ENCODE peak calls at places on chromosomes 7 and 10, in seven cellular contexts. One of them, this sample, is unnamed. For H3K4me1, the result is how much of the 10 kb centered on the place peaks cover.

GRCh38 chr7:2759736-2760097 is 71.7 kb downstream of the AMZ1 start:
- DNase-seq in heart left ventricle: no peak
- DNase-seq in psoas muscle: peak
- DNase-seq in left ventricle myocardium inferior: no peak
- DNase-seq in mucosa of descending colon: no peak
- DNase-seq in tibial artery: no peak
- DNase-seq in mammary epithelial cell: no peak
- DNase-seq in this sample: no peak

GRCh38 chr7:152173372-152174070 is 148.0 kb downstream of the GALNT11 start:
- DNase-seq in heart left ventricle: no peak
- DNase-seq in tibial artery: no peak
- DNase-seq in mucosa of descending colon: no peak
- DNase-seq in mammary epithelial cell: no peak
- DNase-seq in left ventricle myocardium inferior: no peak
- DNase-seq in psoas muscle: no peak
- DNase-seq in this sample: no peak

GRCh38 chr10:79249156-79250121 is 97.8 kb upstream of the PPIF start:
- DNase-seq in heart left ventricle: no peak
- DNase-seq in mammary epithelial cell: no peak
- DNase-seq in psoas muscle: no peak
- DNase-seq in mucosa of descending colon: no peak
- DNase-seq in left ventricle myocardium inferior: no peak
- DNase-seq in tibial artery: no peak
- DNase-seq in this sample: no peak

GRCh38 chr10:57222129-57222528 is 861.1 kb upstream of the ZWINT start:
- DNase-seq in mucosa of descending colon: no peak
- DNase-seq in psoas muscle: no peak
- DNase-seq in tibial artery: no peak
- DNase-seq in left ventricle myocardium inferior: no peak
- DNase-seq in mammary epithelial cell: no peak
- DNase-seq in heart left ventricle: no peak
- DNase-seq in this sample: no peak

GRCh38 chr7:136807598-136807997 is 60.9 kb upstream of the CHRM2 start:
- DNase-seq in psoas muscle: no peak
- DNase-seq in mucosa of descending colon: no peak
- DNase-seq in left ventricle myocardium inferior: no peak
- DNase-seq in heart left ventricle: no peak
- DNase-seq in mammary epithelial cell: no peak
- DNase-seq in tibial artery: no peak
- DNase-seq in this sample: no peak

GRCh38 chr7:459584-460373 is 59.9 kb downstream of the PDGFA start:
- DNase-seq in left ventricle myocardium inferior: no peak
- DNase-seq in heart left ventricle: no peak
- DNase-seq in mammary epithelial cell: no peak
- DNase-seq in psoas muscle: no peak
- DNase-seq in mucosa of descending colon: peak
- DNase-seq in tibial artery: no peak
- DNase-seq in this sample: peak

GRCh38 chr7:30934732-30935568 is 23.3 kb downstream of the AQP1 start:
- DNase-seq in left ventricle myocardium inferior: peak
- DNase-seq in heart left ventricle: peak
- DNase-seq in mucosa of descending colon: peak
- DNase-seq in mammary epithelial cell: no peak
- DNase-seq in psoas muscle: no peak
- DNase-seq in tibial artery: no peak
- DNase-seq in this sample: no peak

GRCh38 chr7:38322461-38322860 is 49.0 kb upstream of the TARP start:
- DNase-seq in mucosa of descending colon: no peak
- DNase-seq in tibial artery: no peak
- DNase-seq in psoas muscle: no peak
- DNase-seq in mammary epithelial cell: no peak
- DNase-seq in left ventricle myocardium inferior: no peak
- DNase-seq in heart left ventricle: no peak
- DNase-seq in this sample: no peak

GRCh38 chr7:27840314-27840713 is 100.4 kb downstream of the TAX1BP1 start:
- DNase-seq in mucosa of descending colon: no peak
- DNase-seq in tibial artery: no peak
- DNase-seq in psoas muscle: no peak
- DNase-seq in mammary epithelial cell: no peak
- DNase-seq in heart left ventricle: no peak
- DNase-seq in left ventricle myocardium inferior: no peak
- DNase-seq in this sample: no peak

GRCh38 chr10:62818426-62819011 is 2.4 kb upstream of the EGR2 start:
- DNase-seq in mucosa of descending colon: peak
- DNase-seq in psoas muscle: peak
- DNase-seq in heart left ventricle: peak
- DNase-seq in tibial artery: no peak
- DNase-seq in left ventricle myocardium inferior: no peak
- DNase-seq in mammary epithelial cell: peak
- DNase-seq in this sample: peak

GRCh38 chr7:85474234-85474633 is 287.4 kb upstream of the SEMA3D start:
- DNase-seq in left ventricle myocardium inferior: no peak
- DNase-seq in psoas muscle: no peak
- DNase-seq in tibial artery: no peak
- DNase-seq in mammary epithelial cell: peak
- DNase-seq in heart left ventricle: no peak
- DNase-seq in mucosa of descending colon: no peak
- DNase-seq in this sample: no peak

GRCh38 chr7:51601461-51601860 is 284.9 kb upstream of the COBL start:
- DNase-seq in mucosa of descending colon: no peak
- DNase-seq in psoas muscle: no peak
- DNase-seq in left ventricle myocardium inferior: no peak
- DNase-seq in heart left ventricle: no peak
- DNase-seq in tibial artery: no peak
- DNase-seq in mammary epithelial cell: no peak
- DNase-seq in this sample: no peak

GRCh38 chr7:30470783-30471182 is 7.8 kb downstream of the NOD1 start:
- DNase-seq in mucosa of descending colon: no peak
- DNase-seq in tibial artery: peak
- DNase-seq in mammary epithelial cell: no peak
- DNase-seq in psoas muscle: no peak
- DNase-seq in left ventricle myocardium inferior: no peak
- DNase-seq in heart left ventricle: peak
- DNase-seq in this sample: no peak

GRCh38 chr10:33732176-33733025 is 397.9 kb upstream of the NRP1 start:
- DNase-seq in mucosa of descending colon: no peak
- DNase-seq in left ventricle myocardium inferior: no peak
- DNase-seq in psoas muscle: no peak
- DNase-seq in tibial artery: no peak
- DNase-seq in mammary epithelial cell: no peak
- DNase-seq in heart left ventricle: no peak
- DNase-seq in this sample: no peak

GRCh38 chr10:101062231-101063161 is 707 bp downstream of the KAZALD1 start:
- DNase-seq in heart left ventricle: peak
- DNase-seq in tibial artery: no peak
- DNase-seq in mammary epithelial cell: no peak
- DNase-seq in mucosa of descending colon: peak
- DNase-seq in left ventricle myocardium inferior: peak
- DNase-seq in psoas muscle: peak
- DNase-seq in this sample: peak

GRCh38 chr10:35699862-35700489 is 57.9 kb upstream of the FZD8 start:
- DNase-seq in psoas muscle: no peak
- DNase-seq in mucosa of descending colon: no peak
- DNase-seq in left ventricle myocardium inferior: no peak
- DNase-seq in heart left ventricle: no peak
- DNase-seq in mammary epithelial cell: no peak
- DNase-seq in tibial artery: no peak
- DNase-seq in this sample: no peak

GRCh38 chr10:113555245-113555644 is 2.4 kb downstream of the HABP2 start:
- DNase-seq in tibial artery: no peak
- DNase-seq in heart left ventricle: no peak
- DNase-seq in mammary epithelial cell: no peak
- DNase-seq in mucosa of descending colon: no peak
- DNase-seq in psoas muscle: no peak
- DNase-seq in left ventricle myocardium inferior: no peak
- DNase-seq in this sample: no peak

GRCh38 chr7:17930546-17930945 is 9.7 kb downstream of the SNX13 start:
- DNase-seq in psoas muscle: no peak
- DNase-seq in left ventricle myocardium inferior: no peak
- DNase-seq in heart left ventricle: no peak
- DNase-seq in mucosa of descending colon: no peak
- DNase-seq in mammary epithelial cell: no peak
- DNase-seq in tibial artery: no peak
- DNase-seq in this sample: no peak

GRCh38 chr7:136530831-136531230 is 337.6 kb upstream of the CHRM2 start:
- DNase-seq in heart left ventricle: no peak
- DNase-seq in mammary epithelial cell: no peak
- DNase-seq in psoas muscle: no peak
- DNase-seq in tibial artery: no peak
- DNase-seq in left ventricle myocardium inferior: no peak
- DNase-seq in mucosa of descending colon: no peak
- DNase-seq in this sample: no peak

GRCh38 chr7:101618916-101619315 is 10.2 kb downstream of the MYL10 start:
- DNase-seq in psoas muscle: no peak
- DNase-seq in tibial artery: no peak
- DNase-seq in left ventricle myocardium inferior: no peak
- DNase-seq in mammary epithelial cell: no peak
- DNase-seq in mucosa of descending colon: no peak
- DNase-seq in heart left ventricle: no peak
- DNase-seq in this sample: no peak

GRCh38 chr7:106285051-106285800 is 443 bp upstream of the NAMPT start:
- DNase-seq in heart left ventricle: peak
- DNase-seq in left ventricle myocardium inferior: peak
- DNase-seq in mammary epithelial cell: peak
- DNase-seq in psoas muscle: peak
- DNase-seq in mucosa of descending colon: peak
- DNase-seq in tibial artery: peak
- DNase-seq in this sample: peak

GRCh38 chr10:130452096-130452495 is 315.9 kb downstream of the GLRX3 start:
- DNase-seq in mucosa of descending colon: no peak
- DNase-seq in mammary epithelial cell: no peak
- DNase-seq in left ventricle myocardium inferior: no peak
- DNase-seq in psoas muscle: no peak
- DNase-seq in heart left ventricle: no peak
- DNase-seq in tibial artery: no peak
- DNase-seq in this sample: no peak

GRCh38 chr10:101558671-101559595 is 29.1 kb downstream of the POLL start:
- DNase-seq in left ventricle myocardium inferior: no peak
- DNase-seq in heart left ventricle: no peak
- DNase-seq in mammary epithelial cell: no peak
- DNase-seq in psoas muscle: no peak
- DNase-seq in tibial artery: no peak
- DNase-seq in mucosa of descending colon: no peak
- DNase-seq in this sample: no peak

GRCh38 chr7:77367976-77368375 is 48.2 kb downstream of the GSAP start:
- DNase-seq in psoas muscle: no peak
- DNase-seq in heart left ventricle: no peak
- DNase-seq in mucosa of descending colon: no peak
- DNase-seq in mammary epithelial cell: no peak
- DNase-seq in tibial artery: no peak
- DNase-seq in left ventricle myocardium inferior: no peak
- DNase-seq in this sample: no peak

GRCh38 chr7:6691103-6691502 is 15.6 kb downstream of the ZNF12 start:
- DNase-seq in mammary epithelial cell: no peak
- DNase-seq in left ventricle myocardium inferior: no peak
- DNase-seq in heart left ventricle: no peak
- DNase-seq in tibial artery: no peak
- DNase-seq in psoas muscle: no peak
- DNase-seq in mucosa of descending colon: no peak
- DNase-seq in this sample: no peak

DNA sequence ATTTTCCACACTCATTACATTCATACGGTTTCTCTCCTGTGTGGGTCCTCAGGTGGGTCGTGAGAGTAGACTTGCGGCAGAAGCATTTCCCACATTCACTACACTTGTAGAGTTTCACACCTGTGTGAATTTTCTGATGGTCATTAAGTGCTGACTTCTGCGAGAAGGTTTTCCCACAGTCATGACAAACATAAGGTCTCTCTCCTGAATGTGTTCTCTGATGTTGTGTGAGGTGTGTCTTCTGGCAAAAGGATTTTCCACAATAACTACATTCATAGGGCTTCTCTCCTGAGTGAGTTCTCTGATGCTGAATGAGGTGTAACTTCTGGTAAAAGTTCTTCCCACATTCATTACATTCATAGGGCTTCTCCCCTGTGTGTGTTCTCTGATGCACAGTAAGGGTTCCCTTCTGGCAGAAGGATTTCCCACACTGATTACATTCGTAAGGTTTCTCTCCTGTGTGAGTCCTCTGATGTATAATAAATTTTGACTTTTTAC is 15.1 kb downstream of the ZNF12 start:
- DNase-seq in tibial artery: no peak
- DNase-seq in heart left ventricle: no peak
- DNase-seq in psoas muscle: no peak
- DNase-seq in mammary epithelial cell: peak
- DNase-seq in mucosa of descending colon: no peak
- DNase-seq in left ventricle myocardium inferior: no peak
- DNase-seq in this sample: no peak
- H3K4me3 ChIP-seq in tibial artery: no peak
- H3K4me3 ChIP-seq in heart left ventricle: no peak
- H3K4me3 ChIP-seq in psoas muscle: no peak
- H3K4me3 ChIP-seq in mammary epithelial cell: no peak
- H3K4me3 ChIP-seq in mucosa of descending colon: no peak
- H3K4me3 ChIP-seq in left ventricle myocardium inferior: no peak
- H3K4me3 ChIP-seq in this sample: no peak

DNA sequence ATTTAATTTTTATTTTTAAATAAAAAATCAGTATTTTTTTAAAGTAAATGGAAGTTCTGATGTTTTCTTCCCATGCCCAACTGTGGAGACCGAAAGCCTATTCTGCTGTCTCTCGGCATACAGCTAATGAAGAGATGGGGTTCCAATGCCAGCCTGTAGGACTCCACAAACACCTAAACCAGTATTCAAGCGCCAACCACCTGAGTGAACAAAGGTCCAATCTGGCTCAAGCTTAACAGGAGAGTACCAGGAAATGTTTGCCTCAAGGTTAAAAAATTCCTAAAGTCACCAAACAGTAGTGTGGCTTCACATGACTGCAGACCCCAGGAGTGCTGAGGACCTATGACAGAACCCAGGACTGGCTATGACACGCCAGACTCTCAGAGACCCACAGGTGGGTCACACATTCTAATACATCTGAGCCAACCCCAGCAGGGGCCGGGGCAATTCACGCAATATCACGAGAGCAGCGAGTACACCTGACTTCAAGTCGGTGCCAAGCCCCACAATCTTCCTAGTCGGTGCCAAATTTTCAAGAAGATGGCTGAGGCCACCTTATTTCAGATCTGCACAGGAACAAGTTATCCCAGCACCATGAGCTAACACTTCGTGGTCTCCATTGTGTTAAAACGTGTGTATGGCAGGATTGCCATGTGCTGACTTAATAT is 31.6 kb downstream of the KIAA1549 start:
- DNase-seq in psoas muscle: no peak
- DNase-seq in heart left ventricle: no peak
- DNase-seq in mammary epithelial cell: no peak
- DNase-seq in tibial artery: no peak
- DNase-seq in mucosa of descending colon: no peak
- DNase-seq in left ventricle myocardium inferior: no peak
- DNase-seq in this sample: no peak
- H3K4me1 ChIP-seq in psoas muscle: under half
- H3K4me1 ChIP-seq in heart left ventricle: under half
- H3K4me1 ChIP-seq in mammary epithelial cell: under half
- H3K4me1 ChIP-seq in tibial artery: under half
- H3K4me1 ChIP-seq in mucosa of descending colon: under half
- H3K4me1 ChIP-seq in left ventricle myocardium inferior: under half
- H3K4me1 ChIP-seq in this sample: under half

GRCh38 chr10:97542169-97543024 is 30.2 kb upstream of the ANKRD2 start:
- DNase-seq in psoas muscle: peak
- DNase-seq in mucosa of descending colon: peak
- DNase-seq in heart left ventricle: peak
- DNase-seq in left ventricle myocardium inferior: peak
- DNase-seq in tibial artery: peak
- DNase-seq in mammary epithelial cell: peak
- DNase-seq in this sample: peak
- H3K4me3 ChIP-seq in psoas muscle: no peak
- H3K4me3 ChIP-seq in mucosa of descending colon: no peak
- H3K4me3 ChIP-seq in heart left ventricle: no peak
- H3K4me3 ChIP-seq in left ventricle myocardium inferior: no peak
- H3K4me3 ChIP-seq in tibial artery: no peak
- H3K4me3 ChIP-seq in mammary epithelial cell: no peak
- H3K4me3 ChIP-seq in this sample: no peak

GRCh38 chr7:151016942-151017341 is 7.4 kb downstream of the ATG9B start:
- DNase-seq in mucosa of descending colon: no peak
- DNase-seq in mammary epithelial cell: no peak
- DNase-seq in heart left ventricle: no peak
- DNase-seq in left ventricle myocardium inferior: no peak
- DNase-seq in tibial artery: no peak
- DNase-seq in psoas muscle: no peak
- DNase-seq in this sample: no peak
- H3K4me1 ChIP-seq in mucosa of descending colon: under half
- H3K4me1 ChIP-seq in mammary epithelial cell: under half
- H3K4me1 ChIP-seq in heart left ventricle: under half
- H3K4me1 ChIP-seq in left ventricle myocardium inferior: half or more
- H3K4me1 ChIP-seq in tibial artery: under half
- H3K4me1 ChIP-seq in psoas muscle: under half
- H3K4me1 ChIP-seq in this sample: under half

This sample was measured in aorta.